ENCODE peak calls at places on chromosomes 11 and 22, in four cellular contexts. F is epithelial cell of proximal tubule, V is trophoblast cell, X is cardiac fibroblast. I is an unnamed sample.

GRCh38 chr11:43784866-43785265 is 95.8 kb upstream of the ALKBH3 start:
- DNase-seq in F (no peak), V (no peak), X (peak; percentile 32), I (no peak)

GRCh38 chr11:6618117-6619020 is 853 bp downstream of the TPP1 start:
- DNase-seq in F (no peak), V (peak; percentile 25), X (peak; percentile 65), I (no peak)

GRCh38 chr22:27372969-27373670 is 428.4 kb downstream of the MN1 start:
- DNase-seq in F (no peak), V (no peak), X (no peak), I (no peak)

GRCh38 chr22:22855617-22856308 is 31.9 kb upstream of the IGLL5 start:
- DNase-seq in F (no peak), V (peak; percentile 45), X (peak; percentile 20), I (no peak)

GRCh38 chr11:16347928-16348685 is 8.2 kb downstream of the SOX6 start:
- DNase-seq in F (no peak), V (no peak), X (no peak), I (no peak)

GRCh38 chr11:121366970-121367369 is 74.4 kb downstream of the SC5D start:
- DNase-seq in F (no peak), V (no peak), X (no peak), I (no peak)

GRCh38 chr22:20509344-20510047 is 2.1 kb downstream of the MED15 start:
- DNase-seq in F (no peak), V (peak; percentile 98), X (peak; percentile 92), I (peak; percentile 81)

GRCh38 chr11:353315-353857 is 15.9 kb upstream of the B4GALNT4 start:
- DNase-seq in F (no peak), V (no peak), X (peak; percentile 73), I (no peak)

GRCh38 chr11:88308576-88308975 is 29.0 kb downstream of the CTSC start:
- DNase-seq in F (no peak), V (no peak), X (no peak), I (no peak)

GRCh38 chr11:122791411-122791810 is 46.9 kb upstream of the CRTAM start:
- DNase-seq in F (peak; percentile 27), V (no peak), X (peak; percentile 54), I (no peak)

GRCh38 chr11:87020336-87020735 is 17.4 kb upstream of the TMEM135 start:
- DNase-seq in F (no peak), V (no peak), X (no peak), I (no peak)

GRCh38 chr11:21931436-21932101 is 261.3 kb upstream of the ANO5 start:
- DNase-seq in F (no peak), V (peak; percentile 5), X (no peak), I (no peak)

GRCh38 chr11:121723261-121723741 is 270.5 kb upstream of the SORL1-AS1 start:
- DNase-seq in F (no peak), V (no peak), X (no peak), I (no peak)

GRCh38 chr11:115504279-115505158 is at the start of gene CADM1:
- DNase-seq in F (peak; percentile 40), V (peak; percentile 77), X (peak; percentile 64), I (peak; percentile 79)

GRCh38 chr22:36658900-36659299 is 44.7 kb downstream of the CACNG2 start:
- DNase-seq in F (no peak), V (no peak), X (no peak), I (no peak)

GRCh38 chr11:42631223-42631843 is 680.5 kb upstream of the API5 start:
- DNase-seq in F (peak; percentile 30), V (no peak), X (peak; percentile 64), I (peak; percentile 54)

GRCh38 chr22:26330971-26331625 is 98.0 kb upstream of the ASPHD2 start:
- DNase-seq in F (peak; percentile 3), V (peak; percentile 72), X (peak; percentile 56), I (no peak)

GRCh38 chr11:86486261-86487030 is 111.8 kb downstream of the CCDC81 start:
- DNase-seq in F (no peak), V (no peak), X (no peak), I (no peak)

GRCh38 chr11:78161937-78162336 is 22.5 kb upstream of the ALG8 start:
- DNase-seq in F (no peak), V (no peak), X (peak; percentile 43), I (no peak)

GRCh38 chr11:69040581-69041260 is 8.0 kb upstream of the TPCN2 start:
- DNase-seq in F (peak; percentile 61), V (peak; percentile 5), X (peak; percentile 57), I (peak; percentile 61)

GRCh38 chr22:33922268-33922667 is 2.0 kb upstream of the LARGE1 start:
- DNase-seq in F (no peak), V (peak; percentile 37), X (peak; percentile 37), I (no peak)

GRCh38 chr11:12653729-12654128 is 20.5 kb upstream of the TEAD1 start:
- DNase-seq in F (no peak), V (peak; percentile 34), X (no peak), I (no peak)

GRCh38 chr11:84899740-84900139 is 727.4 kb downstream of the DLG2 start:
- DNase-seq in F (no peak), V (no peak), X (no peak), I (no peak)

GRCh38 chr11:67484847-67485311 is 2.1 kb downstream of the AIP start:
- DNase-seq in F (no peak), V (no peak), X (no peak), I (no peak)

GRCh38 chr22:50471962-50472361 is 2.9 kb downstream of the SBF1 start:
- DNase-seq in F (no peak), V (peak; percentile 97), X (no peak), I (no peak)

GRCh38 chr11:116641561-116642045 is 131.2 kb downstream of the BUD13 start:
- DNase-seq in F (no peak), V (peak; percentile 59), X (peak; percentile 29), I (no peak)

GRCh38 chr11:2249191-2249916 is 21.0 kb downstream of the ASCL2 start:
- DNase-seq in F (no peak), V (no peak), X (no peak), I (no peak)
- H3K4me3 ChIP-seq in F (no peak overlapping the region), V (no peak overlapping the region), X (no peak overlapping the region), I (no peak overlapping the region)

GRCh38 chr11:125570952-125571351 is 1.7 kb downstream of the EI24 start:
- DNase-seq in F (no peak), V (no peak), X (no peak), I (no peak)
- H3K4me3 ChIP-seq in F (no peak overlapping the region), V (no peak overlapping the region), X (no peak overlapping the region), I (no peak overlapping the region)

GRCh38 chr11:1573077-1573846 is 1.2 kb upstream of the DUSP8 start:
- DNase-seq in F (no peak), V (no peak), X (no peak), I (no peak)
- H3K4me3 ChIP-seq in F (peak overlapping the region; percentile 55), V (peak overlapping the region; percentile 76), X (no peak overlapping the region), I (peak overlapping the region; percentile 67)

DNA sequence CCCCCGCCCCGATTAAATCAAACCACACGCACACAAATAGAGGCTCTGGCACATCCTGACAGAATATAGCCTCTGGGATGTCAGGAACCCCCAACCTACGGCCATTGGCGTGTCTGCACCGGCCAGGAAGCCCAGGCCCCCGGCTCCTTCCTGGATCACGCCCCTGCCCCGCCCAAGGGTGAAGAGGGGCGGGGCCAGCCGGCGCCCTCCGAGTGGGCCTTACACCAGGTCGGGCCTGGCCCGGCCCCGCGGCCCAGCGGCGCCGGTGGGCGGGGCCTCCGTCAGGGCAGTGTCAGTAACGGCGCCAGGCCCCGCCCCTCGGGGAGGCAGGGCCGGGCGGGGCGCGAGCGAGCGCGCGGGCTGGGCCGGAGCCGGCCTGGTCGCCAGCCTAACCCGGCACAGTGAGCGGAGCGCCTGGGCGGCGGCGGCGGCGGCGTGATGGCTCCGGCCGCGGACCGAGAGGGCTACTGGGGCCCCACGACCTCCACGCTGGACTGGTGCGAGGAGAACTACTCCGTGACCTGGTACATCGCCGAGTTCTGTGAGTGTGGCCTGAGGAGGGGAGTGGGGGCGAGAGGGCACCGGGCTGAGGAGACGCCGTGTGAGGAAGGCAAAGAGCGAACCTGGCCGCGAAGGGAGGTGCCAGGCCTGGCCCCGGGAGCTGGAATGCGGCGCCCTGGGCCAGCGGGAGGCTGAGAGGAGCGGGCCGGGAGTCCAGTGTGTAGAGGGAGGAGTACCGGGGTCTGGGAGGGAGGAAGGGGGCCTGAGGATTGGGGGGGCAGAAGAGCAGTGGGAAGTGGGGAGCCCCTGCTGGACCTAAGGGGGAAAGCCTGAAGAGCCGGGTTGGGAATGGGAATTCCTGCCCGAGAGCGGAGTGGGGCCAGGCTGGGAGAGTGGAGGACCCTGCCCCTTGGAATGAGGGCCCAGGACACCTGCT is at the start of gene ACER3:
- DNase-seq in F (no peak), V (peak; percentile 97), X (peak; percentile 81), I (peak; percentile 51)
- H3K4me3 ChIP-seq in F (peak within 1 kb of the TSS; percentile 88), V (peak within 1 kb of the TSS; percentile 95), X (peak within 1 kb of the TSS; percentile 88), I (peak within 1 kb of the TSS; percentile 92)

GRCh38 chr11:26994579-26995210 is 783 bp downstream of the FIBIN start:
- DNase-seq in F (no peak), V (no peak), X (no peak), I (no peak)
- H3K4me3 ChIP-seq in F (peak overlapping the region; percentile 67), V (no peak overlapping the region), X (peak overlapping the region; percentile 72), I (peak overlapping the region; percentile 37)

DNA sequence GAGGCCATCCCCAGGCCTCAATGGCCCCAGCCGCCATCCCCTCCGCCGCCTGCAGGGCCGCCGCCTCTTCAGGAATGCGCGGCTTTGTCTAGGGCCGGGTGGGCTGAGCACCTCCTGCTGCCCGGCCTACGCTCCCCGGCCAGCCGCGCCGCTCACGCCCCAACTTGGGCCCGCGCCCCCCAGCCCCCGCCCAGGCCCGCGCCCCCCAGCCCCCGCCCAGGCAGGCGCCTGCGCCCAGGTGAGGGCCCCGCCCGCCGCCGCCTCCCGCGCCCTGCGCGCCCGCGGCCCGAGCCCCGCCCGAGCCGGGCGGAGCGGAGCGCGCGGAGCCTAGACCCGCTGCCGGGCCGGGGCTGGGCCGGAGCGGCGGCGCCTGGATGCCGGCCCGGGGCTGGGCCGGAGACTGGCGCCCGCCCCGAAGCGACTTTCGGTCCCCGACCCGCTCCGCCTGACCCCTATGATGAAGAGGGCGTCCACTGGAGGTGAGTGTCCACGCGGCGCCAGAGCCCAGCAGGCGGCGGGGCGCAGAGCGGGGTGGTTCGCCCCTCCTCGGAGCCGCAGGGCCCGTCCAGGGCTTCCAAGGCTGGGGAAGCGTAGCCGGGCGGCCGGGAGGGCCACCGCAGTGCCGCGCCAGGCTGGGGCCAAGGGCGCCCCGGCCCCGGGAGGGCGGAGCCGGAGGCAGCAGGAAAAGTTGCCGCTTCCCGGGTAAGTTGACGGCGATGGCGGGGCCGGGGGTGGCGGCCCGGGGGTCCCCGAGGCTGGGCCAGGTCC is 34.3 kb upstream of the PRODH start:
- DNase-seq in F (no peak), V (peak; percentile 58), X (no peak), I (no peak)
- H3K4me3 ChIP-seq in F (peak overlapping the region; percentile 57), V (peak overlapping the region; percentile 78), X (peak overlapping the region; percentile 39), I (peak overlapping the region; percentile 33)

GRCh38 chr11:134243913-134244312 is 9.2 kb downstream of the THYN1 start:
- DNase-seq in F (no peak), V (no peak), X (no peak), I (no peak)
- H3K4me3 ChIP-seq in F (no peak overlapping the region), V (no peak overlapping the region), X (no peak overlapping the region), I (no peak overlapping the region)

GRCh38 chr11:75760243-75760642 is 8.3 kb upstream of the DGAT2 start:
- DNase-seq in F (no peak), V (no peak), X (no peak), I (no peak)

GRCh38 chr11:75762158-75762557 is 6.4 kb upstream of the DGAT2 start:
- DNase-seq in F (no peak), V (no peak), X (no peak), I (no peak)

GRCh38 chr11:75760710-75761493 is 7.7 kb upstream of the DGAT2 start:
- DNase-seq in F (peak; percentile 39), V (no peak), X (peak; percentile 84), I (peak; percentile 26)

GRCh38 chr11:75759832-75760231 is 8.7 kb upstream of the DGAT2 start:
- DNase-seq in F (no peak), V (no peak), X (no peak), I (no peak)

GRCh38 chr11:75757651-75758050 is 10.9 kb upstream of the DGAT2 start:
- DNase-seq in F (no peak), V (no peak), X (no peak), I (no peak)
- H3K4me3 ChIP-seq in F (no peak overlapping the region), V (no peak overlapping the region), X (no peak overlapping the region), I (no peak overlapping the region)